ENCODE peak calls at places on chromosomes 11 and 22, in six cellular contexts. J is NCI-H345; H is CD8-positive, alpha-beta memory T cell; B is amygdala; D is NCI-H69; W is NCI-H1105. E is an unnamed sample.
A peak's percentile ranks its signal among the peaks of the same experiment; 100 is the strongest.

GRCh38 chr22:49396817-49397216 is 430.9 kb downstream of the BRD1 start:
- DNase-seq in J (no peak), H (no peak), B (no peak), D (no peak), W (no peak), E (no peak)

GRCh38 chr11:69472053-69472765 is 9.3 kb upstream of the LINC01488 start:
- DNase-seq in J (no peak), H (no peak), B (no peak), D (no peak), W (no peak), E (no peak)

GRCh38 chr11:129853508-129854228 is 38.0 kb downstream of the TMEM45B start:
- DNase-seq in J (peak; percentile 97), H (peak; percentile 17), B (no peak), D (peak; percentile 98), W (peak; percentile 99), E (no peak)

GRCh38 chr11:7673724-7674434 is 579 bp upstream of the CYB5R2 start:
- DNase-seq in J (peak; percentile 16), H (no peak), B (no peak), D (peak; percentile 27), W (peak; percentile 28), E (no peak)

GRCh38 chr11:127564803-127565202 is 564.2 kb upstream of the KIRREL3 start:
- DNase-seq in J (no peak), H (no peak), B (no peak), D (no peak), W (no peak), E (no peak)

GRCh38 chr11:59011672-59012071 is 72.4 kb downstream of the GLYATL1 start:
- DNase-seq in J (peak; percentile 59), H (no peak), B (no peak), D (peak; percentile 66), W (no peak), E (no peak)

GRCh38 chr22:49961601-49962011 is 1.0 kb downstream of the PIM3 start:
- DNase-seq in J (no peak), H (no peak), B (no peak), D (peak; percentile 70), W (no peak), E (no peak)

GRCh38 chr22:20442485-20443284 is 5.1 kb upstream of the SCARF2 start:
- DNase-seq in J (no peak), H (no peak), B (no peak), D (no peak), W (no peak), E (no peak)

GRCh38 chr11:7683571-7683970 is 10.3 kb upstream of the CYB5R2 start:
- DNase-seq in J (no peak), H (no peak), B (no peak), D (no peak), W (no peak), E (no peak)

GRCh38 chr11:10900686-10901415 is 43.0 kb upstream of the ZBED5 start:
- DNase-seq in J (no peak), H (no peak), B (no peak), D (peak; percentile 58), W (no peak), E (no peak)

GRCh38 chr22:35839811-35840739 is 122.4 kb downstream of the APOL5 start:
- DNase-seq in J (peak; percentile 93), H (no peak), B (peak; percentile 75), D (peak; percentile 100), W (peak; percentile 92), E (peak; percentile 94)

GRCh38 chr11:132078230-132078629 is 707.8 kb downstream of the NTM start:
- DNase-seq in J (no peak), H (no peak), B (peak; percentile 30), D (no peak), W (no peak), E (no peak)

GRCh38 chr11:63248966-63249365 is 5.6 kb upstream of the SLC22A25 start:
- DNase-seq in J (no peak), H (no peak), B (no peak), D (no peak), W (no peak), E (no peak)

GRCh38 chr11:3146612-3147256 is 18.4 kb downstream of the OSBPL5 start:
- DNase-seq in J (no peak), H (no peak), B (no peak), D (no peak), W (no peak), E (no peak)

GRCh38 chr22:36737776-36738175 is 34.2 kb upstream of the CACNG2 start:
- DNase-seq in J (no peak), H (no peak), B (no peak), D (no peak), W (no peak), E (no peak)

E was measured in NCI-H460.